ENCODE peak calls at places on chromosomes 5 and 9, in ten cellular contexts. J is left lung; Z is GM13976; V is heart left ventricle; F is fibroblast of the aortic adventitia; N is OCI-LY7; W is CD4-positive, alpha-beta T cell; K is spleen; E is tibial artery; C is dorsolateral prefrontal cortex. Q is an unnamed sample.

GRCh38 chr5:128199611-128200010 is 116.0 kb downstream of the SLC12A2 start:
- DNase-seq in E (no peak), J (no peak), W (no peak), N (no peak), F (no peak), Z (no peak), K (no peak), V (no peak), C (no peak), Q (no peak)

GRCh38 chr9:95696701-95697100 is 178.8 kb upstream of the ERCC6L2 start:
- DNase-seq in C (no peak), V (no peak), J (no peak), W (no peak), F (no peak), E (no peak), N (no peak), K (no peak), Z (no peak), Q (no peak)

GRCh38 chr5:37668524-37669047 is 171.3 kb downstream of the GDNF start:
- DNase-seq in Z (no peak), C (no peak), J (peak), F (peak), W (no peak), N (no peak), V (peak), K (no peak), E (no peak), Q (no peak)

GRCh38 chr5:555058-555623 is 30.9 kb upstream of the SLC9A3 start:
- DNase-seq in Z (no peak), N (no peak), F (no peak), J (peak), C (peak), E (no peak), K (no peak), V (no peak), W (no peak), Q (no peak)

GRCh38 chr5:138570871-138571270 is 4.3 kb downstream of the HSPA9 start:
- DNase-seq in C (no peak), J (no peak), N (no peak), Z (no peak), W (no peak), F (no peak), E (no peak), K (no peak), V (no peak), Q (no peak)

GRCh38 chr5:139636975-139637408 is 11.2 kb upstream of the CXXC5 start:
- DNase-seq in V (no peak), J (no peak), Z (peak), C (no peak), N (no peak), K (no peak), E (no peak), W (no peak), F (no peak), Q (peak)

GRCh38 chr9:34437006-34437925 is 21.1 kb downstream of the FAM219A start:
- DNase-seq in C (peak), V (peak), F (peak), N (peak), K (no peak), E (no peak), Z (peak), W (peak), J (no peak), Q (peak)

GRCh38 chr5:72949481-72949880 is 6.4 kb upstream of the FCHO2 start:
- DNase-seq in W (no peak), F (no peak), K (no peak), J (no peak), V (no peak), N (no peak), C (no peak), Z (no peak), E (no peak), Q (no peak)

GRCh38 chr5:64207978-64208377 is 42.3 kb downstream of the RNF180 start:
- DNase-seq in W (no peak), K (no peak), J (no peak), Z (no peak), F (peak), N (peak), V (no peak), C (no peak), E (no peak), Q (no peak)

GRCh38 chr5:1815881-1816292 is 14.7 kb downstream of the NDUFS6 start:
- DNase-seq in J (peak), K (peak), W (no peak), F (no peak), E (peak), C (no peak), V (no peak), Z (no peak), N (no peak), Q (no peak)

GRCh38 chr9:7089794-7090193 is 332.0 kb downstream of the KDM4C start:
- DNase-seq in J (no peak), V (no peak), W (no peak), F (no peak), K (no peak), C (no peak), Z (no peak), N (no peak), E (no peak), Q (no peak)

GRCh38 chr5:160419458-160420330 is 813 bp upstream of the SLU7 start:
- DNase-seq in W (no peak), Z (no peak), N (no peak), E (no peak), C (no peak), V (no peak), K (no peak), F (no peak), J (no peak), Q (no peak)

GRCh38 chr5:101915559-101915958 is 380.5 kb downstream of the SLCO4C1 start:
- DNase-seq in K (no peak), V (no peak), F (peak), C (no peak), J (no peak), W (no peak), Z (no peak), N (no peak), E (no peak), Q (no peak)

GRCh38 chr5:33162057-33162456 is 278.7 kb upstream of the TARS1 start:
- DNase-seq in E (no peak), F (no peak), Z (no peak), J (no peak), V (no peak), C (no peak), K (no peak), W (no peak), N (no peak), Q (no peak)

GRCh38 chr5:107542428-107542827 is 128.3 kb downstream of the EFNA5 start:
- DNase-seq in N (peak), Z (no peak), F (peak), K (no peak), W (no peak), V (peak), E (peak), J (peak), C (no peak), Q (no peak)

GRCh38 chr5:9340095-9340494 is 205.8 kb downstream of the SEMA5A start:
- DNase-seq in N (no peak), K (no peak), J (no peak), W (no peak), Z (no peak), C (no peak), V (peak), E (no peak), F (no peak), Q (no peak)

GRCh38 chr9:34386656-34387055 is 10.0 kb upstream of the MYORG start:
- DNase-seq in N (no peak), C (no peak), E (no peak), F (no peak), Z (no peak), V (no peak), J (no peak), K (no peak), W (no peak), Q (no peak)

GRCh38 chr5:81854485-81854884 is 103.6 kb upstream of the SSBP2 start:
- DNase-seq in Z (no peak), J (no peak), F (no peak), C (no peak), K (no peak), W (no peak), V (no peak), N (no peak), E (no peak), Q (no peak)

GRCh38 chr9:3992924-3993323 is 306.9 kb downstream of the GLIS3 start:
- DNase-seq in K (no peak), C (no peak), J (no peak), V (no peak), W (no peak), Z (no peak), F (peak), E (no peak), N (no peak), Q (no peak)

GRCh38 chr9:79969383-79969782 is 397.6 kb downstream of the TLE4 start:
- DNase-seq in N (no peak), C (no peak), K (no peak), Z (no peak), V (no peak), E (no peak), F (no peak), W (no peak), J (no peak), Q (no peak)

GRCh38 chr5:180612683-180613082 is 21.4 kb upstream of the SCGB3A1 start:
- DNase-seq in E (no peak), C (no peak), F (no peak), J (no peak), V (no peak), K (no peak), Z (no peak), N (no peak), W (no peak), Q (no peak)

GRCh38 chr5:4640793-4641192 is 499.3 kb upstream of the ADAMTS16 start:
- DNase-seq in W (no peak), V (no peak), F (peak), K (no peak), N (no peak), J (no peak), C (no peak), E (no peak), Z (no peak), Q (no peak)

GRCh38 chr5:171953860-171954701 is 52.4 kb downstream of the FBXW11 start:
- DNase-seq in Z (no peak), C (no peak), K (no peak), E (no peak), J (no peak), W (no peak), N (no peak), F (peak), V (no peak), Q (no peak)

GRCh38 chr5:147407094-147407681 is 102.7 kb downstream of the DPYSL3 start:
- DNase-seq in V (no peak), K (no peak), E (peak), J (no peak), C (no peak), F (peak), Z (no peak), N (no peak), W (no peak), Q (no peak)

GRCh38 chr5:8517461-8517860 is 648.5 kb downstream of the MTRR start:
- DNase-seq in N (no peak), J (no peak), V (no peak), K (no peak), W (no peak), C (no peak), F (peak), Z (no peak), E (no peak), Q (no peak)

GRCh38 chr5:109865636-109866035 is 175.9 kb downstream of the MAN2A1 start:
- DNase-seq in W (no peak), C (no peak), N (no peak), Z (no peak), V (no peak), F (peak), K (no peak), J (no peak), E (no peak), Q (no peak)

GRCh38 chr9:85427749-85428148 is 314.0 kb downstream of the AGTPBP1 start:
- DNase-seq in V (no peak), F (no peak), E (no peak), N (no peak), K (no peak), Z (no peak), W (no peak), J (no peak), C (no peak), Q (no peak)

GRCh38 chr9:98011122-98011521 is 28.0 kb downstream of the ANP32B start:
- DNase-seq in W (no peak), N (no peak), C (no peak), V (no peak), F (no peak), K (no peak), Z (no peak), J (no peak), E (no peak), Q (no peak)

GRCh38 chr5:179120421-179120861 is 60.3 kb downstream of the ZNF354C start:
- DNase-seq in K (peak), Z (no peak), F (no peak), V (no peak), C (no peak), W (no peak), E (peak), J (peak), N (no peak), Q (no peak)

GRCh38 chr9:75239176-75239575 is 150.9 kb downstream of the OSTF1 start:
- DNase-seq in K (no peak), J (peak), F (peak), V (no peak), N (peak), E (no peak), C (no peak), W (no peak), Z (no peak), Q (no peak)

GRCh38 chr5:95899040-95899439 is 62.6 kb downstream of the ELL2 start:
- DNase-seq in C (no peak), W (no peak), N (no peak), E (no peak), Z (no peak), V (no peak), J (no peak), F (no peak), K (no peak), Q (no peak)

GRCh38 chr5:40453689-40454088 is 226.0 kb upstream of the PTGER4 start:
- DNase-seq in F (no peak), W (no peak), J (no peak), Z (no peak), C (no peak), E (no peak), K (no peak), V (no peak), N (no peak), Q (no peak)

GRCh38 chr5:74587895-74588294 is 52.6 kb downstream of the ENC1 start:
- DNase-seq in N (no peak), E (no peak), Z (no peak), W (no peak), V (no peak), C (no peak), K (no peak), F (no peak), J (no peak), Q (no peak)

GRCh38 chr9:136021891-136022681 is 60.9 kb upstream of the UBAC1 start:
- DNase-seq in J (peak), F (no peak), C (peak), E (no peak), N (no peak), V (no peak), K (no peak), Z (no peak), W (no peak), Q (no peak)
- TF ChIP-seq CTCF in J (no peak), F (no peak), C (no peak), E (no peak), N (no peak), V (no peak), K (no peak), Z (no peak), W (no peak), Q (no peak)

DNA sequence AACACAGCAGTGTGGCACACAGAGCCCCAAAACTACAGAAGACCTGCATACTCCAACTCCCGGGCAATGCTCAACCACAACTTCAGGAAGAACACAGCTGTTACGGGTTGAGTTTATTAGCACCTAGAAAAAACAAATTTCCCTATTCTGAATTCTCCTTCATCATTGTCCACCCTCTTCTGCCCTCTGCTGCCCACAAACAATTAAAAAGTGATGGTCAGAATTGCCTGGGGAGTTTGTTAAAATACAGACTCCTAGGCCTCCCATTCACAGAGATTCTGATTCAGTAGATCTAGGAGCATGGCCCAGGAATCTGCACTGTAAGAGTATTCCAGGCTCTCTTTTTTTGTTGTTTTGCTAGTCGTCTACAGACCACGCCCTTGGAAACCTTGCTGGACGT is 310.6 kb downstream of the NDUFS4 start:
- DNase-seq in N (no peak), V (no peak), E (no peak), F (peak), Z (no peak), K (no peak), W (no peak), C (no peak), J (no peak), Q (no peak)
- TF ChIP-seq CTCF in N (no peak), V (no peak), E (no peak), F (no peak), Z (no peak), K (peak), W (no peak), C (no peak), J (no peak), Q (no peak)

GRCh38 chr9:134858051-134858841 is 22.4 kb upstream of the FCN2 start:
- DNase-seq in W (no peak), N (no peak), E (no peak), V (peak), Z (peak), F (peak), K (no peak), J (peak), C (peak), Q (peak)
- TF ChIP-seq CTCF in W (no peak), N (peak), E (no peak), V (no peak), Z (peak), F (peak), K (no peak), J (no peak), C (no peak), Q (peak)

DNA sequence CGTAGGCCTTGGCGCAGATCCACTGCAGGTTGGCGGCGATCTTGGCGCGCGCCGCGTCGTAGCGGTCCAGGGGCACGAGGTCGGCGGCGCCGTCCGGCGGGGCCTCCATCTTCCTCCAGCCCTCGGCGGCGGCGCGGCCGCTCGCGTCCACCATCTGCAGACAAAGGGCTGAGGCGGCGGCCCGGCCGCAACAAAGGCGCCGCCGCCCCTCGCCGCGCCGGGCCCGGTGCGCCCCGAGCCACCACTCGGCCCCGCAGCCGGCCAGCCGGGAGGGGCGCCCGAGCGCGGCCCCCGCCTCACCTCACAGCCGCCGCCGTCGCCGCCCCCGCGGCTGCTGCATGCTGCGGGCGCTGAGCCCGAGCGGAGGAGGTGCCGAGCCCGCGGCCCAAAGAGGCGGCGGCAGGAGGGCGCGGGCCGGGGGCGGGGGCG is 326 bp downstream of the CAMSAP1 start:
- DNase-seq in E (no peak), K (peak), Z (peak), W (no peak), N (no peak), C (no peak), J (no peak), V (no peak), F (no peak), Q (peak)
- TF ChIP-seq CTCF in E (no peak), K (no peak), Z (no peak), W (no peak), N (no peak), C (no peak), J (no peak), V (no peak), F (no peak), Q (no peak)

Q was measured in GM10248.